ENCODE peak calls at places on chromosomes 11 and 22, in five cellular contexts. D, O, H, V and Z are unnamed samples.

GRCh38 chr11:73152086-73152853 is 10.2 kb upstream of the FCHSD2 start:
- DNase-seq in D (no peak), O (no peak), H (no peak), V (no peak), Z (peak)

GRCh38 chr22:36546092-36546804 is 17.3 kb upstream of the EIF3D start:
- DNase-seq in D (no peak), O (peak), H (peak), V (peak), Z (peak)

GRCh38 chr22:49203091-49203862 is 624.4 kb downstream of the BRD1 start:
- DNase-seq in D (no peak), O (no peak), H (no peak), V (peak), Z (no peak)

GRCh38 chr22:47209547-47210023 is 447.1 kb downstream of the TBC1D22A start:
- DNase-seq in D (no peak), O (no peak), H (no peak), V (peak), Z (no peak)

GRCh38 chr11:1303973-1304372 is 5.5 kb downstream of the TOLLIP start:
- DNase-seq in D (no peak), O (no peak), H (no peak), V (peak), Z (peak)

GRCh38 chr11:35223429-35223828 is 84.5 kb downstream of the CD44 start:
- DNase-seq in D (peak), O (no peak), H (no peak), V (no peak), Z (no peak)

GRCh38 chr11:132064987-132065620 is 694.7 kb downstream of the NTM start:
- DNase-seq in D (no peak), O (no peak), H (no peak), V (peak), Z (no peak)

GRCh38 chr22:35422145-35422544 is 22.2 kb downstream of the MCM5 start:
- DNase-seq in D (no peak), O (no peak), H (no peak), V (no peak), Z (no peak)

GRCh38 chr11:34351687-34352469 is 5.9 kb downstream of the ABTB2 start:
- DNase-seq in D (no peak), O (no peak), H (no peak), V (no peak), Z (no peak)

GRCh38 chr11:35270342-35270741 is 131.4 kb downstream of the CD44 start:
- DNase-seq in D (no peak), O (no peak), H (no peak), V (no peak), Z (no peak)

GRCh38 chr22:31972180-31972579 is 27.8 kb downstream of the YWHAH start:
- DNase-seq in D (no peak), O (no peak), H (no peak), V (no peak), Z (no peak)

GRCh38 chr11:28350216-28350615 is 242.0 kb downstream of the METTL15 start:
- DNase-seq in D (no peak), O (no peak), H (no peak), V (no peak), Z (no peak)

GRCh38 chr22:44735518-44736428 is 16.6 kb upstream of the ARHGAP8 start:
- DNase-seq in D (peak), O (no peak), H (peak), V (peak), Z (peak)

GRCh38 chr11:1410366-1411291 is 20.9 kb downstream of the BRSK2 start:
- DNase-seq in D (no peak), O (no peak), H (no peak), V (no peak), Z (no peak)

GRCh38 chr11:115464269-115464668 is 39.9 kb downstream of the CADM1 start:
- DNase-seq in D (no peak), O (no peak), H (no peak), V (no peak), Z (no peak)

GRCh38 chr22:39574779-39575551 is 4.4 kb downstream of the CACNA1I start:
- DNase-seq in D (no peak), O (peak), H (no peak), V (no peak), Z (peak)

GRCh38 chr22:45478108-45478771 is 24.4 kb upstream of the FBLN1 start:
- DNase-seq in D (no peak), O (no peak), H (no peak), V (peak), Z (no peak)

GRCh38 chr11:119315139-119316016 is 1.6 kb downstream of the MCAM start:
- DNase-seq in D (peak), O (no peak), H (peak), V (no peak), Z (peak)

GRCh38 chr11:41461057-41461681 is 1.7 kb upstream of the LRRC4C start:
- DNase-seq in D (no peak), O (peak), H (no peak), V (no peak), Z (no peak)

GRCh38 chr11:86800956-86801264 is 568 bp downstream of the PRSS23 start:
- DNase-seq in D (no peak), O (no peak), H (no peak), V (no peak), Z (no peak)

GRCh38 chr11:110524227-110524626 is 94.5 kb downstream of the FDX1 start:
- DNase-seq in D (no peak), O (no peak), H (no peak), V (no peak), Z (no peak)

GRCh38 chr11:73554677-73555320 is 43.1 kb downstream of the FAM168A start:
- DNase-seq in D (no peak), O (no peak), H (no peak), V (no peak), Z (no peak)

GRCh38 chr22:19751497-19752245 is 8.9 kb upstream of the TBX1 start:
- DNase-seq in D (no peak), O (no peak), H (no peak), V (no peak), Z (no peak)

GRCh38 chr11:57476223-57476882 is 16.0 kb downstream of the RTN4RL2 start:
- DNase-seq in D (peak), O (no peak), H (no peak), V (peak), Z (peak)

GRCh38 chr11:110565690-110566336 is 136.1 kb downstream of the FDX1 start:
- DNase-seq in D (no peak), O (no peak), H (peak), V (no peak), Z (peak)

GRCh38 chr22:42891696-42892095 is 34.6 kb upstream of the ARFGAP3 start:
- DNase-seq in D (no peak), O (no peak), H (no peak), V (no peak), Z (no peak)

GRCh38 chr11:45801723-45802315 is 3.1 kb upstream of the SLC35C1 start:
- DNase-seq in D (no peak), O (no peak), H (no peak), V (no peak), Z (no peak)

GRCh38 chr11:12723410-12724297 is 49.4 kb downstream of the TEAD1 start:
- DNase-seq in D (no peak), O (peak), H (no peak), V (no peak), Z (peak)

GRCh38 chr11:67442504-67443398 is 525 bp downstream of the CORO1B start:
- DNase-seq in D (no peak), O (no peak), H (peak), V (no peak), Z (no peak)

GRCh38 chr11:22666700-22667439 is 459 bp downstream of the GAS2 start:
- DNase-seq in D (no peak), O (no peak), H (no peak), V (peak), Z (peak)
- H3K4me3 ChIP-seq in D (no peak), O (no peak), H (peak), V (peak), Z (no peak)

DNA sequence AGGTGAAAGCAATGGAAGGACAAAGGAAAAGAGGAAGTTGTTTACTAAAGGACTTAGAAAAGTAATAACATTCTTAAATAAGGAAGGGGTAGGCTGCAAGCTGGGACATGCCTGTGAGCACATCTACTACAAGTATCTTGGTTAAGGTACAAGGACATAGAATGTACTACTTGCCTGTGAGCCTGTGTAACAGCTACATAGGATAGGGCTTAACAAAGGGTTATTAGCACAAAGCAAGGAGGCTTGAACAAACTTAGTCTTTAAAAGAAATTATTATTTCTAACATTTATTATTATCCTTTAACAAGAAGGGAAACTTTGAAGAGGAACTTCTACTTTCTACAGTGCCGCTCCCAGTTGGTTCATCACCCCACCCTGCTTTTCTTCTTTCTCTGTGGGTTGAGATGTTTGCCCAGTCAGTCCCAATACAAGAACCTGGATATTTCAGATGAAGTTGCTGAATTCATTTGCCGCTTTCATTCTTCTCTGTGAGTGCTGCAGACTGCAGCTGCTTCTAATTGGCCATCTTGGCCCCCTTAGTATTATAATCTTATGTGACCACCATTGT is 87.5 kb downstream of the PRMT3 start:
- DNase-seq in D (no peak), O (no peak), H (no peak), V (no peak), Z (no peak)
- H3K27ac ChIP-seq in D (peak), O (no peak), H (no peak), V (no peak), Z (no peak)

DNA sequence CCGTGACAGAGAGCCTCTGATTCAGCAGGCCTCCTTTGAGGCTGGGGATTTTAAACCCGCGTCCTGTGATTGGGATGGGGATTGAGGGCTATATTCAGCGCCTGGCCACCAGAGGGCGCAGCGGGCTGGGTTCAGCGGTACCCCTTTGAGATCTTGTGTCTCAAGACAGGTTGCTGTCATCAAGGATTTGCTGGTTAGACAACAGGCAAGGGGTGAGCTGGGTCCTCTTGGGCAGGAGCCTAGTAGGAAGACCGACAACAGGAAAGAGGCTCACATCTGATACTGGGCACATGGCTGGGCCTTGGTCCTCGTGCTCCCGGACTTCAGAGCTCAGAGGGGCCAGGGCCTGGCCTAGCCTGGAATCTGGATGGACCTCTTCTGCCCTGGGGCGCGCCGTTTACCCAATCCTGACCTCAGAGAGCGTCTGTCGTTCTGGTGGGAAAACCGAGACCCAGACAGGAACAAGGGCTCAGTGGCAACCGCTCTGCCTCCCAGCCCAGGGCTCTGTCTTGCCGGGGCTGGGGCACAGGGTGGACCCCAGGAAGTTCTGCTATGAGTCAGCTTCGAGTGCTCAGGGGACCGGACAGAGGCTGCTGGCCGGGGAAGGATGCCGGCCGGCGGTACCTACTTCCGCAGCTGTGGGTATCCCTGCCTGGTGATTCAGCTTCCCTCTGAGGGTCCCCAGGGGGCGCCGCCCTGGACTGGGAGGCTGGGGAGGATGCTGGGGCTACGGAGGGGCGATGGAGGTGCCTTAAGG is 926 bp upstream of the SLC35E4 start:
- DNase-seq in D (peak), O (peak), H (peak), V (peak), Z (peak)
- H3K4me3 ChIP-seq in D (peak), O (peak), H (peak), V (peak), Z (no peak)

GRCh38 chr11:112195906-112196305 is 20.6 kb downstream of the BCO2 start:
- DNase-seq in D (no peak), O (no peak), H (no peak), V (no peak), Z (no peak)
- H3K27ac ChIP-seq in D (no peak), O (no peak), H (no peak), V (no peak), Z (peak)

DNA sequence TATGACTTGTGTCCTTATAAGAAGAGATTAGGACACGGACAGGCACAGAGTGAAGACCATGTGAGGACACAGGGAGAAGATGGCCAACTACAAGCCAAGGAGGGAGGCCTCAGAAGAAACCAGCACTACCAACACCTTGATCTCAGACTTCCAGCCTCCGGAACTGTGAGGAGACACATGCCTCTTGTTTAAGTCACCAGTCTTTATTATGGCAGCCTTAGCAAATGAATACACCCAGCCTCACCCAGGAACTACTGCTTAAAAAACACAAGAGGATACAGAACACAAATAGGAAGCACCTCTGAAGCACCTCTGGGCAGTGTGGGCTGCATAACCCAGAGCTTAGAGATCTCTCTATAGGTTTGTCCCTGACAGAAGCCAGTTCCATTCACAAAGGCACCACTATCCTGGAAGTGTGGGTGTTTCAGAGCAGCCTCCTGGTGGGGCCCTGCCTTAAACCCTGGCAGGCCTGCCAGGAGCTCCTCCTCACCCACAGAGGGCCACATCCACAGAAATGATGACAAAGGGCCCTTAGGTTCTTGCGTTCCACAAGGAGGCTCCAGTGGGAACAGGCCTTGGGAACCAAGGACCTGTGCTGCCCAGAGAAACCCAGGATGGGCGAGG is 58.8 kb downstream of the CHRDL2 start:
- DNase-seq in D (no peak), O (no peak), H (no peak), V (no peak), Z (no peak)
- H3K4me3 ChIP-seq in D (no peak), O (no peak), H (no peak), V (no peak), Z (no peak)

DNA sequence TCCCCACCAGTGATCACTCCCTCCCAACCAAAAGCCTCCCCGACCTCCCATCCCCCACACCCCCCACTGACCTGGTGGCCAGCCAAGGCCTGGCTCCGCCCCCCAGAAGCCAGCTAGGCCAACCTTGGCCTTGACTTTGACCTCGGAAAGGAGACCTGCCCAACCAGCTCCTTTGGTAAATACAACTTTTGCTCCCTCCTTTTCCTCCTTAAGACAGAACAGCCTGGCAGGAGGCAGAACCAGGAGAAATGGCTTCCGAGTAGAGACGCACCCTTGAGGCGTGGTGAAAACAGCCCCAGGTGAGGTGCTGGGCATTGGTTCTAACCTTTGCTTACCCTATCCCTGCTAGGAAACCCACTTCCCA is 27.0 kb downstream of the PLEKHA7 start:
- DNase-seq in D (no peak), O (no peak), H (no peak), V (peak), Z (peak)
- H3K27ac ChIP-seq in D (peak), O (no peak), H (no peak), V (peak), Z (peak)

GRCh38 chr11:128904303-128904871 is 13.2 kb downstream of the KCNJ5 start:
- DNase-seq in D (no peak), O (no peak), H (no peak), V (no peak), Z (no peak)

GRCh38 chr11:128908391-128909246 is 17.5 kb downstream of the KCNJ5 start:
- DNase-seq in D (peak), O (peak), H (no peak), V (no peak), Z (no peak)

GRCh38 chr11:128905345-128906184 is 14.4 kb downstream of the KCNJ5 start:
- DNase-seq in D (peak), O (peak), H (no peak), V (no peak), Z (peak)

GRCh38 chr11:128904872-128905344 is 13.8 kb downstream of the KCNJ5 start:
- DNase-seq in D (no peak), O (no peak), H (no peak), V (no peak), Z (peak)

DNA sequence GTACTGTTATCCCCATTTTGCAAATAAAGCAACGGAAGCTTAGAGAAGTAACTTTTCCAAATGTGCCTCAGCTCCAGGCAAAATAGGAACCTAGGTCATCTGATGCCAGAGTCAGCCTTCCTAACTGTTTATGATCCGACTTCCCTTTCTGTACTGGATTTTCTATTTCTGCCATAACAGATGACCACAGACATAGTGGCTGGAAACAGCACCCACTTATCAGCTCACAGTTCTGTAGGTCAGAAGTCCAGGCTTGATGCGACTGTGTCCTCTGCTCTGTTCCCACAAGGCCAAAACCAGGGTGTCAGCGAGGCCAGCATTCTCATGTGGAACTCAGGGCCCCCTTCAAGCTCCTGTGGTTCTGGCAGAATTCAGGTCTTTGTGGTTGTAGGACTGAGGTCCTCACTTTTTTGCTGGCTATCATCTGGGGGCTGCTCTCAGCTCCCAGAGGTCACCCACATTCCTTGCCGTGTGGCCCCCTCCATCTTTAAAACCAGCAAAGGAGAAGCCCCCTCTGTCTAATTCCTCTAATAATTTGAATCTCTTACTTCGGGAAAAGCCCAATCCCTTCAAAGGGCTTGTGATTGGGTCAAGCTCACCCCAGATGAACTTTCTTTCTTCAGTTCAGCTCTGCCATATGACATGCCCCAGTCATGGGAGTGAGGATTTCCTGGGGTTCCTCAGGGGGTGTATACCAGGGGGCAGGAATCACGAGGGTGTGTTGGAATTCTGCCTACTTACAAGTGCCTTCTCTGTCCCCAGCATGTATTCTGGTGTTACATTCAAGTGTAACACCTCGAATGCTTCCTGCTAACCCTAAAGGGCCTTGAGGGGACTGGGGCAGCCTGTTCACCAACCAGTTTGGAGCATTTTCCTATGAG is 15.3 kb downstream of the KCNJ5 start:
- DNase-seq in D (no peak), O (no peak), H (no peak), V (no peak), Z (no peak)
- H3K4me3 ChIP-seq in D (no peak), O (peak), H (no peak), V (peak), Z (no peak)

DNA sequence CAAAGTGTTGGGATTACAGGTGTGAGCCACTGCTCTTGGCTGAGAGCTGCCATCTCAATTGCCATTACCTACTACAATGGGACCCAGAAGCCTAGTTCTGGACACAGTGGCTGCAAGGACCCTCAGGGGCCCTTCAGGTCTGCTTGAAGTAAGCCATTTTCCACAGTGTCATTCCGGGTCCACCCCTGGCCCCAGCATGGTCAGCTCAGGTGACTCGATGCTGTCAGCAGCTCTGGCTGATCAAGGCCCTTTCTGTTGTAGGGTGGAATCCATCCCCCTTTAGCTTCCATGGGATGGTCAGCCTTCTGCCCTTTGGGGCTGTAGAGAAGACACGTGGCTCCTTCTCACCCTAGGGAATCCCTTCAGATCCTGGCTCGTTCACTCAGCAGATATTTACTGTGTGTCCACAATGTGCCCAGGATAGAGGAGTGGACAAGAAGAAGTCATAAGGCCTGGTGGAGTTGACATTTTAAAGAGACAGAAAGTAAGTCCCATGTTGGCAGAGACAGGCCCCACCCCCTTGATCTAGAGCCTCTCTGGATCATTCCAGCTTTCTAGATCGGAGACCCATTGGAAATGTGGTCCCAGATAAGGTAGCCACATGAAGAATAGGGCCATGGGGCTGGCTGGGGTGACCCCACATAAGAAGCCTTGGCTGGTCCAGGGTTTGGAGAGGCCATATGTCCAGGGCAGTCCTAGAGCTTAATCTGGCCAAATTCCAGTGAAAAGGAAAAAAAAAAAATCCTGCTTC is 15.1 kb upstream of the KAT5 start:
- DNase-seq in D (no peak), O (no peak), H (no peak), V (no peak), Z (no peak)
- H3K27ac ChIP-seq in D (no peak), O (no peak), H (no peak), V (no peak), Z (no peak)